ENCODE peak calls at places on chromosomes 12 and 14, in nine cellular contexts. U, F, R, X, Z, L, Q, J and A are unnamed samples. For H3K4me1, the result is how much of the 10 kb centered on the place peaks cover.

GRCh38 chr14:70021548-70021947 is 142.3 kb downstream of the SMOC1 start:
- DNase-seq in Z (no peak), J (no peak), F (no peak), X (no peak), Q (no peak), R (no peak), U (no peak), L (no peak), A (no peak)

GRCh38 chr12:98504368-98504617 is 11.1 kb upstream of the TMPO start:
- DNase-seq in X (no peak), R (no peak), J (no peak), Z (no peak), Q (no peak), F (no peak), U (no peak), L (no peak), A (no peak)

GRCh38 chr12:52965337-52965731 is 16.4 kb downstream of the KRT18 start:
- DNase-seq in J (no peak), Q (peak), L (peak), R (peak), X (no peak), U (no peak), Z (peak), F (peak), A (no peak)

GRCh38 chr12:132003846-132004245 is 54.1 kb downstream of the EP400 start:
- DNase-seq in J (no peak), R (peak), F (no peak), X (no peak), Q (no peak), U (no peak), L (no peak), Z (no peak), A (no peak)

GRCh38 chr12:126191037-126191891 is 1126.0 kb downstream of the AACS start:
- DNase-seq in X (no peak), J (no peak), F (no peak), U (no peak), R (peak), Q (peak), Z (peak), L (no peak), A (no peak)

GRCh38 chr12:40063424-40063823 is 42.5 kb downstream of the SLC2A13 start:
- DNase-seq in U (no peak), X (no peak), R (peak), J (no peak), F (no peak), Z (no peak), Q (no peak), L (no peak), A (no peak)

GRCh38 chr14:100651999-100652508 is 64.8 kb upstream of the BEGAIN start:
- DNase-seq in X (no peak), Z (no peak), L (peak), U (no peak), F (no peak), Q (no peak), J (no peak), R (no peak), A (no peak)

GRCh38 chr12:73460212-73460611 is 1077.4 kb upstream of the ATXN7L3B start:
- DNase-seq in R (no peak), X (no peak), Q (no peak), F (no peak), Z (no peak), L (no peak), U (no peak), J (no peak), A (no peak)

GRCh38 chr12:80218925-80219714 is 119.8 kb downstream of the OTOGL start:
- DNase-seq in F (no peak), R (no peak), X (no peak), L (no peak), Z (no peak), U (no peak), J (no peak), Q (no peak), A (peak)

GRCh38 chr12:79555006-79555925 is 135.5 kb downstream of the PAWR start:
- DNase-seq in Q (no peak), J (no peak), L (no peak), R (peak), X (peak), U (peak), F (no peak), Z (peak), A (no peak)

GRCh38 chr14:90658541-90658967 is 157.7 kb downstream of the TTC7B start:
- DNase-seq in Z (peak), J (no peak), Q (no peak), F (no peak), R (peak), X (no peak), U (no peak), L (no peak), A (no peak)

GRCh38 chr14:69342928-69343525 is 55.1 kb downstream of the ERH start:
- DNase-seq in Q (no peak), U (peak), F (no peak), L (no peak), Z (no peak), J (no peak), R (no peak), X (no peak), A (no peak)

GRCh38 chr12:18581232-18581962 is 156.4 kb downstream of the PLCZ1 start:
- DNase-seq in J (no peak), Q (no peak), L (no peak), X (no peak), F (no peak), Z (no peak), U (no peak), R (no peak), A (no peak)

GRCh38 chr14:25069889-25070288 is 19.9 kb upstream of the STXBP6 start:
- DNase-seq in R (no peak), J (no peak), U (no peak), Q (no peak), X (no peak), Z (no peak), L (no peak), F (no peak), A (no peak)

GRCh38 chr12:121980211-121980891 is 41.3 kb upstream of the BCL7A start:
- DNase-seq in U (peak), Z (no peak), F (no peak), Q (no peak), J (no peak), L (no peak), R (peak), X (no peak), A (no peak)

GRCh38 chr12:85448548-85449139 is 168.6 kb downstream of the ALX1 start:
- DNase-seq in X (peak), J (no peak), F (no peak), R (peak), Z (no peak), Q (no peak), U (no peak), L (no peak), A (no peak)

GRCh38 chr12:87444039-87444438 is 585.2 kb downstream of the C12orf50 start:
- DNase-seq in J (no peak), L (no peak), U (no peak), Q (no peak), Z (no peak), R (no peak), X (no peak), F (no peak), A (no peak)

GRCh38 chr14:95943699-95944098 is 67.1 kb downstream of the TUNAR start:
- DNase-seq in Z (peak), U (no peak), J (no peak), L (no peak), F (no peak), R (no peak), Q (peak), X (no peak), A (no peak)

GRCh38 chr14:65354715-65355114 is 57.8 kb upstream of the FUT8 start:
- DNase-seq in L (no peak), Q (no peak), X (no peak), J (no peak), Z (no peak), U (no peak), F (no peak), R (no peak), A (no peak)

GRCh38 chr14:65356327-65356836 is 56.1 kb upstream of the FUT8 start:
- DNase-seq in F (no peak), Q (no peak), L (no peak), Z (peak), X (peak), U (no peak), J (no peak), R (peak), A (no peak)

GRCh38 chr14:65359503-65359902 is 53.0 kb upstream of the FUT8 start:
- DNase-seq in Z (no peak), L (no peak), F (no peak), X (peak), R (peak), U (no peak), J (no peak), Q (no peak), A (no peak)

GRCh38 chr14:65354131-65354530 is 58.4 kb upstream of the FUT8 start:
- DNase-seq in Q (no peak), Z (no peak), R (no peak), X (no peak), U (no peak), L (no peak), F (no peak), J (no peak), A (no peak)

DNA sequence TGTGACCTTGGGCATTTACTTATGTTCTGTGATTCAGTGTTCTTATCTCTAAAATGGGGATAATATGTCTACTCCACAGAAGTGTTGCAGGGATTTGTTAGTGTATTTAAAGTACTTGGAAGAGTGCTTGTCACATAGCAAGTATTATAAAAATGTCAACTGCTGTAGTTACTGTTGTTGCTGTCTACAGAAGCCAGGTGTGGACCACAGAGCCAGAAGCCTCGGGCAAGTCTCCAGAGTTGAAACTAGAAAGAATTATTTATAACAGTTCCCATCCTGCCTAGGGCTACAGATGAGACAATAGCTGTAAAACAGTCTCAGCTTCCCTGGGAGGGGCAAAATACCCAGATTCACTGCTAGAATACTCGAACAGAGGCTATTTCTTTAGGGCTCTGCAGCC is 55.4 kb upstream of the FUT8 start:
- DNase-seq in F (no peak), Q (no peak), R (no peak), Z (no peak), L (no peak), U (no peak), X (no peak), J (no peak), A (peak)
- H3K4me1 ChIP-seq in F (under half), Q (under half), R (under half), Z (under half), L (half or more), U (under half), X (under half), J (under half), A (under half)

DNA sequence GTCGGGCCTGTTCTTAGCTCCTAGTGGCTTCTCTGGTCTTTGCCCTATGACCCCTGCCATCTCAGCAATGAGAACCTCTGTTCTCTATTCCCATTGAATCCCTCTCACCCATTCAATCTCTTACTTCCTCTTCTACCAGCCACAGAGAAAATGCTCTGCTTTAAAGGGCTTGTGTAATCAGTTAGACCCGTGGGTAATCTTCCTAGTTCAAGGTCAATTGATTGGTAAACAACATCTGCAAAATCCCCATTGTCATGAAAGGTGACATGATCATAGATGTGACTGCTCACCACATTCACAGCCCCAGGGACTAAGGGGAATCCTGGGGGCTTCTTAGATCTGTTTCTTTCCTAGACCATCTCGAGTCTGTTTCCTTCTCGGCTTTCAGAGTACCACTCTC is 7.2 kb upstream of the CCDC197 start:
- DNase-seq in R (no peak), F (no peak), Z (no peak), Q (no peak), X (no peak), U (no peak), L (no peak), J (no peak), A (no peak)
- H3K4me1 ChIP-seq in R (under half), F (under half), Z (under half), Q (under half), X (under half), U (under half), L (under half), J (under half), A (under half)

GRCh38 chr12:31016057-31016456 is 57.6 kb upstream of the DDX11 start:
- DNase-seq in X (no peak), L (no peak), Q (no peak), Z (no peak), R (no peak), J (peak), U (no peak), F (peak), A (no peak)

GRCh38 chr12:31019561-31020308 is 53.9 kb upstream of the DDX11 start:
- DNase-seq in U (no peak), L (no peak), Z (no peak), R (no peak), J (no peak), X (no peak), F (no peak), Q (no peak), A (no peak)

GRCh38 chr12:31017535-31017934 is 56.1 kb upstream of the DDX11 start:
- DNase-seq in Q (no peak), J (peak), R (no peak), L (no peak), Z (no peak), F (no peak), X (no peak), U (no peak), A (no peak)

GRCh38 chr12:31019106-31019505 is 54.6 kb upstream of the DDX11 start:
- DNase-seq in U (no peak), X (no peak), R (no peak), L (no peak), Z (no peak), Q (no peak), F (no peak), J (no peak), A (no peak)

GRCh38 chr12:31018106-31018890 is 55.4 kb upstream of the DDX11 start:
- DNase-seq in Q (no peak), J (peak), X (no peak), L (no peak), F (no peak), U (no peak), R (no peak), Z (no peak), A (no peak)
- H3K4me1 ChIP-seq in Q (under half), J (under half), X (under half), L (under half), F (under half), U (under half), R (under half), Z (under half), A (under half)

GRCh38 chr12:118494776-118495175 is 118.4 kb downstream of the SUDS3 start:
- DNase-seq in R (no peak), J (no peak), Z (no peak), Q (no peak), U (no peak), X (no peak), F (no peak), L (no peak), A (no peak)

GRCh38 chr12:118498171-118498570 is 121.8 kb downstream of the SUDS3 start:
- DNase-seq in U (no peak), Q (no peak), F (no peak), J (no peak), L (no peak), Z (no peak), X (peak), R (no peak), A (no peak)

GRCh38 chr12:118493962-118494361 is 117.6 kb downstream of the SUDS3 start:
- DNase-seq in U (no peak), L (no peak), Q (no peak), Z (no peak), R (no peak), X (no peak), F (no peak), J (no peak), A (no peak)

GRCh38 chr12:118500302-118500701 is 123.9 kb downstream of the SUDS3 start:
- DNase-seq in Z (no peak), X (no peak), R (no peak), F (no peak), U (no peak), J (no peak), Q (no peak), L (no peak), A (no peak)

GRCh38 chr12:118495296-118495695 is 118.9 kb downstream of the SUDS3 start:
- DNase-seq in X (no peak), Q (no peak), J (no peak), F (no peak), R (no peak), L (no peak), U (no peak), Z (no peak), A (no peak)
- H3K4me1 ChIP-seq in X (under half), Q (under half), J (under half), F (under half), R (under half), L (under half), U (under half), Z (under half), A (under half)

GRCh38 chr12:3204143-3204542 is 127.0 kb downstream of the TSPAN9 start:
- DNase-seq in L (no peak), Q (no peak), R (no peak), U (no peak), F (no peak), X (no peak), J (no peak), Z (no peak), A (no peak)
- H3K4me1 ChIP-seq in L (half or more), Q (half or more), R (half or more), U (under half), F (under half), X (under half), J (half or more), Z (under half), A (half or more)

GRCh38 chr14:93970967-93971634 is 5.3 kb downstream of the ASB2 start:
- DNase-seq in L (no peak), U (peak), Z (no peak), J (no peak), F (no peak), X (no peak), R (no peak), Q (no peak), A (no peak)

GRCh38 chr14:93972618-93973205 is 3.7 kb downstream of the ASB2 start:
- DNase-seq in L (no peak), J (no peak), R (no peak), Q (no peak), Z (no peak), X (no peak), U (no peak), F (no peak), A (no peak)

GRCh38 chr14:93973607-93974006 is 2.8 kb downstream of the ASB2 start:
- DNase-seq in L (peak), F (no peak), U (no peak), X (no peak), J (no peak), Z (no peak), R (no peak), Q (no peak), A (no peak)

GRCh38 chr14:93970589-93970966 is 5.8 kb downstream of the ASB2 start:
- DNase-seq in X (peak), Z (no peak), J (no peak), Q (peak), F (no peak), L (no peak), U (peak), R (no peak), A (no peak)

GRCh38 chr14:93971635-93972027 is 4.7 kb downstream of the ASB2 start:
- DNase-seq in X (no peak), J (no peak), Q (no peak), U (no peak), F (no peak), L (no peak), Z (no peak), R (no peak), A (no peak)
- H3K4me1 ChIP-seq in X (under half), J (half or more), Q (under half), U (under half), F (under half), L (under half), Z (under half), R (under half), A (half or more)

DNA sequence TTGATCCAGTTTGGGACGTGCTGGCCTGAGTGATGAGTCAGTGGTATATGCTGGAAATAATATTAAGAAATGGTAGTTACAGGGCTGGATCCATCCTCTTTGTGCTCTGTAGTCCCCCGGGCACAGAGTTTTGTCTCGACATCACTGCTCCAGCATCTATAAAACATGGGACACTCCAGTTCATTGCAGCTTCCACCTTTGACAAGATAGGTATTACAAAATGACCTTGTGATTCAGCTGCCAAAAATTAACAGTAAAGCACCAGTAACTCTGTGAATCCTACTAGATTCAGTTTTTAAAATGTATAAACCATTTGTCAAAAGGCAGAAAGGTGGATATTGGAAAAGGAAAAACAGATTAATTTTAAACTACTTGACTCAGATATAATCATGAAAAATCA is 14.6 kb upstream of the GNG2 start:
- DNase-seq in J (no peak), U (no peak), Q (no peak), Z (no peak), X (no peak), L (no peak), R (peak), F (no peak), A (no peak)
- H3K4me1 ChIP-seq in J (under half), U (under half), Q (under half), Z (under half), X (under half), L (under half), R (under half), F (under half), A (under half)

GRCh38 chr12:62841841-62842240 is 93.1 kb downstream of the PPM1H start:
- DNase-seq in X (no peak), Z (no peak), L (no peak), J (no peak), Q (no peak), U (peak), R (no peak), F (no peak), A (no peak)

GRCh38 chr12:62847709-62848108 is 87.2 kb downstream of the PPM1H start:
- DNase-seq in R (no peak), L (no peak), X (no peak), Z (no peak), F (no peak), Q (no peak), U (no peak), J (no peak), A (no peak)

GRCh38 chr12:62846506-62846905 is 88.4 kb downstream of the PPM1H start:
- DNase-seq in X (no peak), L (no peak), Z (peak), F (no peak), R (no peak), U (no peak), Q (no peak), J (no peak), A (no peak)

GRCh38 chr12:62843714-62844113 is 91.2 kb downstream of the PPM1H start:
- DNase-seq in L (no peak), R (no peak), U (no peak), F (no peak), Q (no peak), Z (peak), J (no peak), X (no peak), A (no peak)

DNA sequence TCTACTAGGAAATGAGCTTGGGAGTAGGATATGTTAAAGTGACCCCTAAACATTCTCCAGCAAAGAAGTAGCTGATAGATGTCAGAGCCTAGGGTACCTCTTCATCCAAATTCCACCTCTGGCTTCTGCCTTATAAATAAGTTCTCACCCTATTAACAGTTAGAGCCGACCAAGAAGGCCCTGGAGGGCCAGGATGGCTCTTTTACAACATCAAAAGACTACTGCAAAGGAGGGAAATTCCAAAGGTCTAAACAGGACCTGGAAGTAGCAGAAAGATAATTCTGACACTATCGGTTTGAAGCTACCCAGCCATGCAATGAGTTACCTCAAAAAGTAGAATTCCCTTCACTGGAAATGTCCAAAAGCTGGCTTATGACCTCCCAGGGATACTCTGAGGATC is 90.0 kb downstream of the PPM1H start:
- DNase-seq in X (no peak), Z (peak), R (no peak), F (no peak), U (no peak), J (no peak), Q (no peak), L (no peak), A (no peak)
- H3K4me1 ChIP-seq in X (under half), Z (under half), R (under half), F (under half), U (under half), J (under half), Q (under half), L (under half), A (half or more)